ENCODE peak calls at places on chromosomes 1 and 21, in five cellular contexts. D is ecto neural progenitor cell, N is Right ventricle myocardium superior, Z is mammary epithelial cell, W is left lung. U is an unnamed sample.

GRCh38 chr1:232142403-232143314 is 487.3 kb downstream of the SIPA1L2 start:
- DNase-seq in W (no peak), N (no peak), D (no peak), Z (peak; percentile 94), U (peak; percentile 96)

GRCh38 chr1:26181586-26182371 is 4.5 kb downstream of the CNKSR1 start:
- DNase-seq in W (no peak), N (no peak), Z (peak; percentile 97), D (no peak), U (no peak)

GRCh38 chr21:35045539-35046222 is 3.4 kb downstream of the RUNX1 start:
- DNase-seq in D (no peak), Z (no peak), W (no peak), N (no peak), U (no peak)

GRCh38 chr1:11364170-11364569 is 91.2 kb downstream of the UBIAD1 start:
- DNase-seq in D (no peak), Z (no peak), W (no peak), N (no peak), U (no peak)

GRCh38 chr1:119008483-119009299 is 20.5 kb upstream of the TBX15 start:
- DNase-seq in N (no peak), D (peak; percentile 48), Z (peak; percentile 32), W (no peak), U (no peak)

GRCh38 chr21:19981938-19982337 is 1016.3 kb upstream of the NCAM2 start:
- DNase-seq in Z (no peak), N (no peak), W (no peak), D (no peak), U (no peak)

GRCh38 chr1:11429226-11429625 is 49.7 kb upstream of the DISP3 start:
- DNase-seq in W (peak; percentile 50), N (no peak), Z (no peak), D (no peak), U (no peak)

GRCh38 chr1:238649200-238649599 is 737.2 kb upstream of the CHRM3 start:
- DNase-seq in Z (no peak), D (no peak), N (no peak), W (no peak), U (no peak)

GRCh38 chr1:202160377-202160940 is at the start of gene PTPN7:
- DNase-seq in W (peak; percentile 91), D (no peak), N (peak; percentile 60), Z (no peak), U (no peak)

GRCh38 chr1:20322081-20322824 is 31.6 kb downstream of the VWA5B1 start:
- DNase-seq in N (no peak), Z (no peak), W (no peak), D (no peak), U (no peak)

GRCh38 chr1:57824535-57824934 is 400.7 kb upstream of the DAB1 start:
- DNase-seq in D (no peak), Z (peak; percentile 63), W (no peak), N (no peak), U (no peak)

GRCh38 chr1:153465728-153466625 is 5.5 kb upstream of the S100A7 start:
- DNase-seq in Z (peak; percentile 39), N (peak; percentile 71), W (peak; percentile 90), D (peak; percentile 76), U (peak; percentile 4)

GRCh38 chr1:211897011-211897410 is 66.4 kb upstream of the LPGAT1 start:
- DNase-seq in D (no peak), N (no peak), Z (no peak), W (no peak), U (no peak)

GRCh38 chr1:24294228-24294672 is 24.9 kb upstream of the GRHL3 start:
- DNase-seq in W (no peak), N (no peak), Z (peak; percentile 98), D (no peak), U (peak; percentile 72)

GRCh38 chr21:36205962-36206361 is 49.3 kb downstream of the DOP1B start:
- DNase-seq in N (no peak), D (no peak), W (no peak), Z (no peak), U (no peak)

GRCh38 chr1:5265416-5266075 is 611.1 kb downstream of the AJAP1 start:
- DNase-seq in W (no peak), N (no peak), Z (no peak), D (no peak), U (no peak)

GRCh38 chr1:22154063-22154462 is 11.2 kb upstream of the WNT4 start:
- DNase-seq in N (no peak), Z (no peak), D (no peak), W (no peak), U (no peak)

GRCh38 chr1:154404511-154404931 is 622 bp upstream of the IL6R start:
- DNase-seq in D (no peak), W (no peak), N (no peak), Z (no peak), U (no peak)

GRCh38 chr1:15620155-15620545 is 2.9 kb downstream of the DDI2 start:
- DNase-seq in W (no peak), D (no peak), N (no peak), Z (peak; percentile 38), U (no peak)

GRCh38 chr1:167563579-167564246 is 10.2 kb upstream of the CREG1 start:
- DNase-seq in Z (peak; percentile 63), N (peak; percentile 48), W (no peak), D (no peak), U (no peak)

GRCh38 chr1:228334226-228334935 is 72.3 kb downstream of the TRIM11 start:
- DNase-seq in N (peak; percentile 31), D (no peak), Z (no peak), W (peak; percentile 61), U (no peak)

GRCh38 chr1:27604579-27605299 is 795 bp upstream of the AHDC1 start:
- DNase-seq in W (no peak), N (no peak), D (peak; percentile 69), Z (no peak), U (no peak)

GRCh38 chr1:8395433-8395866 is 77.5 kb downstream of the SLC45A1 start:
- DNase-seq in Z (no peak), N (no peak), W (no peak), D (no peak), U (no peak)

GRCh38 chr1:194104247-194104844 is 917.9 kb upstream of the B3GALT2 start:
- DNase-seq in Z (no peak), W (peak; percentile 28), D (no peak), N (peak; percentile 21), U (no peak)

GRCh38 chr1:96815914-96816313 is 94.3 kb downstream of the PTBP2 start:
- DNase-seq in W (no peak), Z (no peak), N (no peak), D (no peak), U (no peak)

GRCh38 chr1:21963477-21964217 is 13.2 kb upstream of the CELA3B start:
- DNase-seq in D (peak; percentile 88), Z (peak; percentile 71), N (peak; percentile 85), W (peak; percentile 88), U (peak; percentile 62)

GRCh38 chr1:96365596-96365995 is 356.0 kb upstream of the PTBP2 start:
- DNase-seq in Z (no peak), N (no peak), W (no peak), D (no peak), U (no peak)

GRCh38 chr1:240831191-240831631 is 219.3 kb upstream of the GREM2 start:
- DNase-seq in Z (no peak), W (no peak), N (no peak), D (no peak), U (peak; percentile 82)

GRCh38 chr21:43329361-43330269 is 97.3 kb downstream of the SIK1 start:
- DNase-seq in W (peak; percentile 62), Z (no peak), N (no peak), D (no peak), U (no peak)

GRCh38 chr1:5311634-5312298 is 657.4 kb downstream of the AJAP1 start:
- DNase-seq in N (no peak), W (no peak), D (peak; percentile 69), Z (no peak), U (no peak)

U was measured in HS-27A.